ENCODE peak calls at places on chromosomes 3 and 15, in eight cellular contexts. W is stimulated activated naive CD8-positive, alpha-beta T cell treated with anti-CD3 and anti-CD28 coated beads, Interleukin-15, amount 100 ng/mL, for 72 hours; T is D721Med; H is AG04450; D is glomerular endothelial cell; C is endothelial cell; G is mucosa of gallbladder; F is stomach. Z is an unnamed sample.
A peak's percentile ranks its signal among the peaks of the same experiment; 100 is the strongest.

GRCh38 chr3:79052054-79052681 is 715.6 kb downstream of the ROBO1 start:
- DNase-seq in H (no peak), F (no peak), G (no peak), W (no peak), D (no peak), T (no peak), C (no peak), Z (no peak)

GRCh38 chr15:70947369-70948335 is 55.0 kb downstream of the LRRC49 start:
- DNase-seq in W (no peak), H (no peak), F (no peak), T (no peak), D (no peak), G (no peak), C (no peak), Z (no peak)

GRCh38 chr3:62793961-62794360 is 81.3 kb downstream of the CADPS start:
- DNase-seq in G (no peak), W (no peak), F (no peak), T (no peak), H (no peak), D (no peak), C (no peak), Z (no peak)

GRCh38 chr3:178097576-178097975 is 438.7 kb upstream of the KCNMB2 start:
- DNase-seq in C (no peak), H (peak; percentile 82), D (no peak), G (peak; percentile 36), T (no peak), F (no peak), W (no peak), Z (no peak)

GRCh38 chr3:124797426-124797945 is 67.2 kb downstream of the UMPS start:
- DNase-seq in F (no peak), H (no peak), C (no peak), D (no peak), G (no peak), T (no peak), W (no peak), Z (no peak)

GRCh38 chr3:23052230-23053019 is 150.7 kb upstream of the UBE2E2 start:
- DNase-seq in H (no peak), T (no peak), G (no peak), F (no peak), D (no peak), C (no peak), W (no peak), Z (no peak)

GRCh38 chr3:4533489-4534443 is 40.6 kb downstream of the ITPR1 start:
- DNase-seq in C (peak; percentile 62), D (no peak), F (no peak), G (peak; percentile 33), W (no peak), H (no peak), T (no peak), Z (no peak)

GRCh38 chr3:30500666-30501399 is 105.6 kb upstream of the TGFBR2 start:
- DNase-seq in G (no peak), T (no peak), H (no peak), W (no peak), C (no peak), F (no peak), D (no peak), Z (no peak)

GRCh38 chr3:12194209-12194608 is 35.5 kb upstream of the TIMP4 start:
- DNase-seq in D (no peak), W (no peak), H (peak; percentile 69), C (no peak), G (no peak), F (no peak), T (no peak), Z (no peak)

GRCh38 chr3:112059497-112059896 is 25.0 kb downstream of the TMPRSS7 start:
- DNase-seq in F (no peak), D (no peak), W (no peak), T (no peak), G (no peak), H (no peak), C (no peak), Z (no peak)

GRCh38 chr3:160804762-160805161 is 48.7 kb downstream of the PPM1L start:
- DNase-seq in C (no peak), W (no peak), F (peak; percentile 68), D (no peak), H (no peak), T (no peak), G (peak; percentile 30), Z (no peak)

GRCh38 chr15:82021992-82022391 is 23.8 kb downstream of the MEX3B start:
- DNase-seq in W (no peak), H (peak; percentile 54), G (peak; percentile 37), F (no peak), C (no peak), T (no peak), D (no peak), Z (no peak)

GRCh38 chr15:58549013-58549779 is 117.4 kb downstream of the LIPC start:
- DNase-seq in G (peak; percentile 33), D (no peak), F (peak; percentile 20), W (no peak), T (peak; percentile 75), H (peak; percentile 53), C (no peak), Z (no peak)

GRCh38 chr15:77716632-77717343 is 84.1 kb upstream of the LINGO1 start:
- DNase-seq in C (no peak), G (no peak), H (no peak), T (no peak), F (no peak), W (no peak), D (no peak), Z (no peak)

GRCh38 chr3:28982906-28983305 is 298.0 kb upstream of the RBMS3 start:
- DNase-seq in H (no peak), T (no peak), W (no peak), G (no peak), C (no peak), F (no peak), D (no peak), Z (no peak)

GRCh38 chr3:32862247-32863013 is 44.6 kb downstream of the TRIM71 start:
- DNase-seq in C (no peak), G (no peak), W (no peak), D (no peak), F (no peak), T (no peak), H (no peak), Z (no peak)

GRCh38 chr15:72934006-72934405 is 118.3 kb upstream of the NEO1 start:
- DNase-seq in T (no peak), D (no peak), W (no peak), G (no peak), C (no peak), F (no peak), H (no peak), Z (no peak)

GRCh38 chr3:193946945-193947344 is 189.0 kb upstream of the HES1 start:
- DNase-seq in C (no peak), D (no peak), W (no peak), G (no peak), T (no peak), H (no peak), F (no peak), Z (no peak)

GRCh38 chr3:125240496-125240895 is 27.9 kb upstream of the SLC12A8 start:
- DNase-seq in H (no peak), G (no peak), F (no peak), W (no peak), C (no peak), T (no peak), D (no peak), Z (no peak)

GRCh38 chr3:144770813-144771400 is 799.3 kb downstream of the DIPK2A start:
- DNase-seq in G (no peak), H (peak; percentile 10), F (no peak), W (no peak), T (no peak), D (peak; percentile 78), C (no peak), Z (no peak)

GRCh38 chr15:38049876-38050275 is 115.4 kb downstream of the TMCO5A start:
- DNase-seq in D (no peak), T (no peak), H (no peak), G (no peak), F (no peak), W (no peak), C (no peak), Z (no peak)

GRCh38 chr3:57948080-57948671 is 60.0 kb upstream of the FLNB start:
- DNase-seq in C (no peak), H (no peak), W (no peak), G (no peak), T (no peak), F (no peak), D (no peak), Z (no peak)

GRCh38 chr15:79994651-79995050 is 23.7 kb upstream of the BCL2A1 start:
- DNase-seq in D (no peak), W (no peak), T (no peak), F (no peak), C (no peak), H (no peak), G (no peak), Z (no peak)

GRCh38 chr15:75647370-75648155 is at the start of gene SNX33:
- DNase-seq in W (peak; percentile 50), C (peak; percentile 70), H (no peak), D (no peak), F (peak; percentile 82), G (peak; percentile 80), T (peak; percentile 65), Z (peak; percentile 65)

GRCh38 chr3:13496879-13497278 is 16.8 kb downstream of the HDAC11 start:
- DNase-seq in F (no peak), W (no peak), T (no peak), H (no peak), C (no peak), D (no peak), G (no peak), Z (no peak)

GRCh38 chr15:80999623-81000036 is 1.1 kb upstream of the TLNRD1 start:
- DNase-seq in D (no peak), F (peak; percentile 78), H (no peak), T (no peak), W (peak; percentile 44), G (no peak), C (no peak), Z (no peak)

Z was measured in neural crest cell.